ENCODE peak calls at places on chromosomes 3 and 15, in four cellular contexts. I is choroid plexus epithelial cell; S is activated T-helper 1 cell treated with anti-CD3 and anti-CD28 coated beads, Interleukin-2, amount 50 U/mL, for 16 hours; C is NCI-H1694 treated with DMSO at 0.1 percent for 48 hours. J is an unnamed sample.

GRCh38 chr3:173584093-173584833 is 186.7 kb downstream of the NLGN1 start:
- DNase-seq in I (peak), S (no peak), C (peak), J (no peak)

GRCh38 chr15:31254431-31255175 is 72.0 kb upstream of the KLF13 start:
- DNase-seq in I (peak), S (no peak), C (no peak), J (no peak)

GRCh38 chr3:36065321-36065720 is 315.0 kb upstream of the STAC start:
- DNase-seq in I (no peak), S (no peak), C (no peak), J (no peak)

GRCh38 chr3:156321934-156322333 is 201.6 kb downstream of the KCNAB1 start:
- DNase-seq in I (no peak), S (no peak), C (no peak), J (no peak)

GRCh38 chr3:15405448-15406050 is 21.8 kb downstream of the METTL6 start:
- DNase-seq in I (peak), S (no peak), C (peak), J (no peak)

GRCh38 chr3:69500604-69501003 is 114.7 kb upstream of the FRMD4B start:
- DNase-seq in I (no peak), S (no peak), C (no peak), J (no peak)

GRCh38 chr3:124174463-124174862 is 182.5 kb upstream of the ROPN1 start:
- DNase-seq in I (peak), S (no peak), C (peak), J (no peak)

GRCh38 chr3:169146112-169146665 is 517.3 kb downstream of the MECOM start:
- DNase-seq in I (peak), S (no peak), C (no peak), J (no peak)

GRCh38 chr3:73037369-73037699 is 24.1 kb upstream of the EBLN2 start:
- DNase-seq in I (peak), S (no peak), C (no peak), J (no peak)

GRCh38 chr3:4957978-4958377 is 21.3 kb upstream of the BHLHE40 start:
- DNase-seq in I (no peak), S (no peak), C (no peak), J (no peak)

GRCh38 chr3:10284496-10284895 is 8.3 kb downstream of the GHRL start:
- DNase-seq in I (no peak), S (no peak), C (no peak), J (no peak)

GRCh38 chr15:44441095-44441501 is 13.7 kb downstream of the CTDSPL2 start:
- DNase-seq in I (no peak), S (no peak), C (no peak), J (no peak)

GRCh38 chr3:29577250-29577649 is 296.4 kb downstream of the RBMS3 start:
- DNase-seq in I (no peak), S (no peak), C (no peak), J (no peak)

GRCh38 chr3:121477589-121477988 is 68.2 kb downstream of the POLQ start:
- DNase-seq in I (peak), S (no peak), C (no peak), J (no peak)

GRCh38 chr15:63050737-63051700 is 8.5 kb downstream of the TPM1 start:
- DNase-seq in I (peak), S (no peak), C (no peak), J (no peak)

GRCh38 chr3:131277836-131278497 is 103.6 kb upstream of the NUDT16 start:
- DNase-seq in I (peak), S (no peak), C (no peak), J (no peak)

GRCh38 chr15:97688177-97688576 is 272.3 kb upstream of the ARRDC4 start:
- DNase-seq in I (no peak), S (no peak), C (no peak), J (no peak)

GRCh38 chr3:48856469-48856868 is 8.8 kb upstream of the PRKAR2A start:
- DNase-seq in I (no peak), S (no peak), C (no peak), J (no peak)

GRCh38 chr15:89167267-89168176 is 53.9 kb downstream of the RLBP1 start:
- DNase-seq in I (peak), S (no peak), C (no peak), J (no peak)

GRCh38 chr3:123620338-123620737 is 35.5 kb upstream of the HACD2 start:
- DNase-seq in I (no peak), S (no peak), C (no peak), J (no peak)

GRCh38 chr15:79185199-79185598 is 94.6 kb upstream of the RASGRF1 start:
- DNase-seq in I (peak), S (no peak), C (no peak), J (no peak)

GRCh38 chr15:100919481-100920405 is 586 bp downstream of the LRRK1 start:
- DNase-seq in I (peak), S (no peak), C (no peak), J (no peak)

GRCh38 chr15:58770857-58771620 is at the start of gene MINDY2:
- DNase-seq in I (peak), S (peak), C (peak), J (peak)

GRCh38 chr3:194487289-194488006 is 646 bp upstream of the ATP13A3 start:
- DNase-seq in I (no peak), S (peak), C (no peak), J (no peak)

GRCh38 chr15:50137893-50138292 is 18.9 kb upstream of the ATP8B4 start:
- DNase-seq in I (no peak), S (no peak), C (no peak), J (no peak)

GRCh38 chr3:25038907-25039306 is 389.2 kb upstream of the RARB start:
- DNase-seq in I (peak), S (no peak), C (no peak), J (no peak)

GRCh38 chr3:45042162-45042561 is 16.1 kb downstream of the CLEC3B start:
- DNase-seq in I (no peak), S (no peak), C (no peak), J (no peak)

GRCh38 chr3:50450135-50450911 is 53.1 kb downstream of the CACNA2D2 start:
- DNase-seq in I (peak), S (peak), C (no peak), J (peak)

GRCh38 chr15:36970522-36970921 is 129.8 kb downstream of the MEIS2 start:
- DNase-seq in I (no peak), S (no peak), C (no peak), J (no peak)

GRCh38 chr3:165778456-165778855 is 58.8 kb downstream of the BCHE start:
- DNase-seq in I (no peak), S (no peak), C (no peak), J (no peak)

GRCh38 chr3:159828542-159828943 is 160.1 kb upstream of the IL12A start:
- DNase-seq in I (peak), S (no peak), C (peak), J (no peak)

GRCh38 chr3:196641278-196642058 is 2.0 kb downstream of the NRROS start:
- DNase-seq in I (no peak), S (no peak), C (no peak), J (no peak)

GRCh38 chr15:75167588-75168076 is 34.0 kb upstream of the C15orf39 start:
- DNase-seq in I (peak), S (no peak), C (no peak), J (peak)

GRCh38 chr3:135895106-135895733 is 70.3 kb upstream of the PPP2R3A start:
- DNase-seq in I (peak), S (no peak), C (peak), J (peak)